ENCODE peak calls at places on chromosome 2, in eight cellular contexts. S, T, Z, M, Y, Q, R and L are unnamed samples.

GRCh38 chr2:216362730-216363129 is 9.6 kb downstream of the MARCHF4 start:
- DNase-seq in Z (peak), S (peak), Y (peak), T (no peak), Q (peak), M (peak), R (peak), L (no peak)

GRCh38 chr2:48414980-48415764 is 114.8 kb upstream of the STON1 start:
- DNase-seq in R (peak), M (peak), Y (peak), Q (no peak), S (no peak), Z (peak), T (peak), L (peak)

GRCh38 chr2:181656450-181657261 is at the start of gene CERKL:
- DNase-seq in R (peak), T (no peak), S (peak), Y (peak), Q (peak), Z (peak), M (peak), L (peak)

GRCh38 chr2:68059769-68060525 is 2.9 kb downstream of the C1D start:
- DNase-seq in Y (peak), T (no peak), Z (no peak), R (peak), Q (no peak), M (peak), S (no peak), L (no peak)

GRCh38 chr2:3198119-3198518 is 179.5 kb downstream of the EIPR1 start:
- DNase-seq in M (no peak), Y (no peak), Z (no peak), S (no peak), T (no peak), R (no peak), Q (peak), L (peak)

GRCh38 chr2:179338681-179339080 is 74.0 kb upstream of the SESTD1 start:
- DNase-seq in Z (no peak), T (no peak), S (no peak), M (peak), Q (no peak), R (peak), Y (peak), L (no peak)

GRCh38 chr2:201150454-201151020 is 32.4 kb upstream of the CASP10 start:
- DNase-seq in Q (no peak), S (no peak), Z (no peak), T (no peak), R (no peak), Y (no peak), M (no peak), L (no peak)

GRCh38 chr2:39243469-39244123 is at the start of gene CDKL4:
- DNase-seq in Y (peak), T (no peak), Q (no peak), S (no peak), M (no peak), R (peak), Z (no peak), L (no peak)

GRCh38 chr2:109162999-109163398 is 34.0 kb downstream of the SH3RF3 start:
- DNase-seq in M (no peak), Q (no peak), R (no peak), Z (peak), S (no peak), Y (peak), T (peak), L (no peak)

GRCh38 chr2:96116879-96117533 is 635 bp upstream of the ADRA2B start:
- DNase-seq in R (peak), Z (peak), Y (peak), T (no peak), S (peak), Q (peak), M (no peak), L (peak)

GRCh38 chr2:33602216-33602830 is 3.2 kb upstream of the FAM98A start:
- DNase-seq in Z (no peak), M (peak), Q (no peak), T (no peak), Y (no peak), S (no peak), R (no peak), L (no peak)

GRCh38 chr2:33598472-33599174 is 476 bp downstream of the FAM98A start:
- DNase-seq in T (peak), S (peak), Z (peak), Q (peak), R (peak), Y (peak), M (peak), L (peak)

GRCh38 chr2:33597026-33597425 is 2.1 kb downstream of the FAM98A start:
- DNase-seq in Y (no peak), Z (no peak), R (no peak), T (no peak), M (no peak), S (no peak), Q (no peak), L (no peak)

GRCh38 chr2:33599943-33600192 is 769 bp upstream of the FAM98A start:
- DNase-seq in Y (no peak), S (no peak), Q (no peak), M (no peak), R (no peak), Z (no peak), T (no peak), L (no peak)

GRCh38 chr2:33599175-33599942 is at the start of gene FAM98A:
- DNase-seq in M (peak), Z (peak), Y (peak), T (peak), R (peak), Q (peak), S (peak), L (peak)
- TF ChIP-seq CTCF in M (peak), Z (peak), Y (peak), T (peak), R (no peak), Q (no peak), S (no peak), L (peak)

DNA sequence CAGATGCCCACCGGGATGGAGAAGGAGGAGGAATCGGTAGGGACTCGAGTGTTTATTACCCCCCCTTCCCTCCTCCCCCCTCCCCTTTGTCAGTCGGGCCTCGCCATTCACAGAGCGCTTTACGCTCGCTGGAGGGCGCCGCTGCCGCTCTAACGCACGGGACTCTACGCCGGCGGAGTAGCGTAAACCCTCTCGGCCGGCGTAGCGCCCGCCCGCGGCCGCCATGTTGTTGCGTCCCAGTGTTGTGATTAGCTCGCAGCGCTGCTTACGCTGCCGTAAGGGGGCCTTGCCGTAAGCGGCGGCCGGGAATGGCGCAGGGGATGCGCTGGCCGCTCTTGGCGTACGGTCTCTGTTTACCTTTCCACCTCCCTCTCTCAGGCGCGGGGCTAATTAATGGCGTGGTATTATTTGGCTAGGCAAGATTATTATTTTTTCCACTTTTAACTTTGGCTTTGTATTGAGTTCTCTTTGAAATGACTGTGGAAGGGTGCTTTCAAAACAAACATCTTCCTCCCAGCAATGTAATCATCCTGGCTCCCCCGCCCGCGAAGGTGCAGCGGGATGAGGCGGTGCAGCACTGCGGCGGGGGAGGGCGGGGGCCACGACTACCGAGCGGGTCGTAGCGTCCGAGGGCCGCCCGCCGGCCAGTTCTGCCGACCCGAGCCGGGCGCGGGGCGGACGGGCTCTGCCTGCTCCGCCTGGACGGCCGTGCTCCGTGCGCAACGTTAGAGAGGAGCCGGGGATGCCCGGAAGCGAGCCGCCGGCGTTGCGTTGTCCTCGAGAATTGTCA is 779 bp downstream of the EPC2 start:
- DNase-seq in T (peak), S (peak), Y (peak), Z (peak), M (peak), Q (peak), R (peak), L (peak)
- TF ChIP-seq CTCF in T (no peak), S (peak), Y (peak), Z (peak), M (peak), Q (no peak), R (peak), L (peak)

GRCh38 chr2:57544626-57545025 is 502.0 kb upstream of the VRK2 start:
- DNase-seq in Z (no peak), S (no peak), R (no peak), M (no peak), Y (no peak), T (no peak), Q (no peak), L (no peak)

GRCh38 chr2:57546478-57546877 is 500.1 kb upstream of the VRK2 start:
- DNase-seq in M (no peak), Z (no peak), R (no peak), Q (no peak), Y (no peak), S (no peak), T (no peak), L (no peak)

GRCh38 chr2:57552885-57553284 is 493.7 kb upstream of the VRK2 start:
- DNase-seq in R (no peak), Y (no peak), M (no peak), T (no peak), Q (no peak), Z (no peak), S (peak), L (no peak)

GRCh38 chr2:57550912-57551311 is 495.7 kb upstream of the VRK2 start:
- DNase-seq in Q (no peak), T (no peak), Y (no peak), R (no peak), M (no peak), Z (no peak), S (no peak), L (no peak)

GRCh38 chr2:57549642-57550102 is 496.9 kb upstream of the VRK2 start:
- DNase-seq in Z (no peak), M (no peak), Y (no peak), R (peak), S (peak), Q (peak), T (no peak), L (no peak)
- TF ChIP-seq CTCF in Z (peak), M (peak), Y (peak), R (peak), S (peak), Q (peak), T (no peak), L (peak)

GRCh38 chr2:230809677-230810251 is 55.0 kb upstream of the ITM2C start:
- DNase-seq in T (no peak), M (no peak), R (no peak), Z (no peak), Y (no peak), Q (no peak), S (peak), L (no peak)
- TF ChIP-seq CTCF in T (no peak), M (no peak), R (no peak), Z (peak), Y (peak), Q (peak), S (peak), L (peak)

GRCh38 chr2:140891614-140892212 is 1239.1 kb downstream of the LRP1B start:
- DNase-seq in T (no peak), Z (no peak), Y (no peak), R (no peak), S (peak), M (no peak), Q (peak), L (no peak)

GRCh38 chr2:140895378-140895777 is 1235.4 kb downstream of the LRP1B start:
- DNase-seq in Q (no peak), Z (no peak), Y (no peak), M (no peak), T (no peak), S (no peak), R (no peak), L (no peak)

GRCh38 chr2:140893685-140894084 is 1237.1 kb downstream of the LRP1B start:
- DNase-seq in S (peak), Y (peak), Q (no peak), Z (peak), T (no peak), M (peak), R (peak), L (no peak)

GRCh38 chr2:140892911-140893637 is 1237.7 kb downstream of the LRP1B start:
- DNase-seq in R (peak), Z (peak), Q (no peak), T (no peak), S (peak), Y (peak), M (no peak), L (no peak)

DNA sequence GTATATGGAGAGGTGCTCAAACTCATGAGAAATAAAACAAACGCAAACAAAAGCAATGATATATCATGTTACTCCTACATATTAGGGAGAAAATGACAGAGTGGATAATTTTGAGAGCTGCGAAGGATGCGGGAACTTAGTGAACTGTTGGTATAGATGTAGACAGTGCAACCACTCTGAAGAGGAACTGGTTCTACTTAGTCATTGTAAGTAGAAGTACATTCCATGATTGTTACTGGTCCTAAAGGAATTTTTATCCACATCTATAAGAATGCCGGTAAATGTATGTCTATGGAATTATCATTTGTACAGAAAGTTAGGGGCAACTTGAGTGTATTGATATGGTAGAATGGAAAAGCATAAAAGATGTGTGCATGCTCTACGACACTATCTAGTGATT is 1238.4 kb downstream of the LRP1B start:
- DNase-seq in Z (peak), Q (no peak), Y (peak), R (peak), T (no peak), S (peak), M (no peak), L (no peak)
- TF ChIP-seq CTCF in Z (no peak), Q (no peak), Y (no peak), R (no peak), T (no peak), S (no peak), M (no peak), L (no peak)

GRCh38 chr2:132037527-132038178 is 124.1 kb downstream of the ANKRD30BL start:
- DNase-seq in Q (no peak), T (no peak), R (peak), M (no peak), S (no peak), Y (no peak), Z (peak), L (peak)
- TF ChIP-seq CTCF in Q (no peak), T (no peak), R (no peak), M (no peak), S (peak), Y (no peak), Z (peak), L (no peak)